ENCODE peak calls at places on chromosome 22, in nine cellular contexts. One of them, this sample, is unnamed.

GRCh38 chr22:47811971-47812370 is 1049.5 kb downstream of the TBC1D22A start:
- DNase-seq in ovary: no peak
- DNase-seq in uterus: no peak
- DNase-seq in IMR-90: no peak
- DNase-seq in sigmoid colon: no peak
- DNase-seq in body of pancreas: no peak
- DNase-seq in tibial nerve: no peak
- DNase-seq in heart left ventricle: no peak
- DNase-seq in testis: no peak
- DNase-seq in this sample: no peak

GRCh38 chr22:39250131-39250530 is 5.3 kb upstream of the PDGFB start:
- DNase-seq in IMR-90: no peak
- DNase-seq in heart left ventricle: no peak
- DNase-seq in tibial nerve: no peak
- DNase-seq in sigmoid colon: no peak
- DNase-seq in uterus: no peak
- DNase-seq in body of pancreas: no peak
- DNase-seq in testis: no peak
- DNase-seq in ovary: no peak
- DNase-seq in this sample: no peak

GRCh38 chr22:46902998-46903916 is 140.8 kb downstream of the TBC1D22A start:
- DNase-seq in IMR-90: no peak
- DNase-seq in testis: no peak
- DNase-seq in ovary: no peak
- DNase-seq in sigmoid colon: no peak
- DNase-seq in body of pancreas: no peak
- DNase-seq in heart left ventricle: no peak
- DNase-seq in tibial nerve: no peak
- DNase-seq in uterus: no peak
- DNase-seq in this sample: no peak

GRCh38 chr22:44848296-44848741 is 95.9 kb downstream of the ARHGAP8 start:
- DNase-seq in uterus: no peak
- DNase-seq in tibial nerve: no peak
- DNase-seq in sigmoid colon: no peak
- DNase-seq in ovary: no peak
- DNase-seq in body of pancreas: no peak
- DNase-seq in heart left ventricle: no peak
- DNase-seq in IMR-90: peak
- DNase-seq in testis: no peak
- DNase-seq in this sample: no peak

GRCh38 chr22:39094717-39095389 is 2.2 kb upstream of the APOBEC3H start:
- DNase-seq in IMR-90: no peak
- DNase-seq in body of pancreas: no peak
- DNase-seq in tibial nerve: no peak
- DNase-seq in testis: no peak
- DNase-seq in uterus: no peak
- DNase-seq in sigmoid colon: no peak
- DNase-seq in ovary: no peak
- DNase-seq in heart left ventricle: no peak
- DNase-seq in this sample: no peak

GRCh38 chr22:25777870-25778269 is 35.9 kb downstream of the MYO18B start:
- DNase-seq in sigmoid colon: no peak
- DNase-seq in testis: peak
- DNase-seq in heart left ventricle: no peak
- DNase-seq in uterus: no peak
- DNase-seq in tibial nerve: peak
- DNase-seq in IMR-90: peak
- DNase-seq in ovary: no peak
- DNase-seq in body of pancreas: peak
- DNase-seq in this sample: no peak

GRCh38 chr22:45318558-45319318 is 9.0 kb downstream of the FAM118A start:
- DNase-seq in ovary: no peak
- DNase-seq in uterus: no peak
- DNase-seq in sigmoid colon: no peak
- DNase-seq in body of pancreas: no peak
- DNase-seq in tibial nerve: peak
- DNase-seq in testis: no peak
- DNase-seq in heart left ventricle: peak
- DNase-seq in IMR-90: peak
- DNase-seq in this sample: peak

GRCh38 chr22:45009881-45010531 is at the start of gene PHF21B:
- DNase-seq in uterus: peak
- DNase-seq in IMR-90: peak
- DNase-seq in tibial nerve: no peak
- DNase-seq in ovary: peak
- DNase-seq in body of pancreas: peak
- DNase-seq in testis: peak
- DNase-seq in sigmoid colon: peak
- DNase-seq in heart left ventricle: peak
- DNase-seq in this sample: no peak

GRCh38 chr22:20531404-20532181 is 24.2 kb downstream of the MED15 start:
- DNase-seq in IMR-90: peak
- DNase-seq in body of pancreas: no peak
- DNase-seq in heart left ventricle: peak
- DNase-seq in tibial nerve: no peak
- DNase-seq in ovary: no peak
- DNase-seq in testis: peak
- DNase-seq in sigmoid colon: peak
- DNase-seq in uterus: peak
- DNase-seq in this sample: no peak

GRCh38 chr22:49053574-49053973 is 774.1 kb downstream of the BRD1 start:
- DNase-seq in body of pancreas: no peak
- DNase-seq in tibial nerve: no peak
- DNase-seq in IMR-90: no peak
- DNase-seq in heart left ventricle: no peak
- DNase-seq in ovary: no peak
- DNase-seq in testis: no peak
- DNase-seq in uterus: no peak
- DNase-seq in sigmoid colon: no peak
- DNase-seq in this sample: no peak

GRCh38 chr22:49052560-49052959 is 775.1 kb downstream of the BRD1 start:
- DNase-seq in ovary: no peak
- DNase-seq in uterus: no peak
- DNase-seq in sigmoid colon: no peak
- DNase-seq in tibial nerve: no peak
- DNase-seq in heart left ventricle: no peak
- DNase-seq in IMR-90: no peak
- DNase-seq in testis: no peak
- DNase-seq in body of pancreas: no peak
- DNase-seq in this sample: no peak

GRCh38 chr22:49052023-49052538 is 775.6 kb downstream of the BRD1 start:
- DNase-seq in testis: peak
- DNase-seq in tibial nerve: no peak
- DNase-seq in IMR-90: no peak
- DNase-seq in body of pancreas: no peak
- DNase-seq in sigmoid colon: no peak
- DNase-seq in uterus: no peak
- DNase-seq in heart left ventricle: no peak
- DNase-seq in ovary: no peak
- DNase-seq in this sample: no peak

GRCh38 chr22:49049691-49050090 is 778.0 kb downstream of the BRD1 start:
- DNase-seq in tibial nerve: no peak
- DNase-seq in heart left ventricle: no peak
- DNase-seq in IMR-90: no peak
- DNase-seq in testis: no peak
- DNase-seq in uterus: peak
- DNase-seq in sigmoid colon: no peak
- DNase-seq in ovary: no peak
- DNase-seq in body of pancreas: no peak
- DNase-seq in this sample: no peak

GRCh38 chr22:49051491-49052022 is 776.1 kb downstream of the BRD1 start:
- DNase-seq in IMR-90: no peak
- DNase-seq in uterus: no peak
- DNase-seq in body of pancreas: no peak
- DNase-seq in testis: no peak
- DNase-seq in heart left ventricle: no peak
- DNase-seq in ovary: no peak
- DNase-seq in sigmoid colon: no peak
- DNase-seq in tibial nerve: no peak
- DNase-seq in this sample: no peak
- H3K4me3 ChIP-seq in IMR-90: peak
- H3K4me3 ChIP-seq in uterus: no peak
- H3K4me3 ChIP-seq in body of pancreas: no peak
- H3K4me3 ChIP-seq in testis: peak
- H3K4me3 ChIP-seq in heart left ventricle: peak
- H3K4me3 ChIP-seq in ovary: no peak
- H3K4me3 ChIP-seq in sigmoid colon: peak
- H3K4me3 ChIP-seq in tibial nerve: no peak
- H3K4me3 ChIP-seq in this sample: peak

DNA sequence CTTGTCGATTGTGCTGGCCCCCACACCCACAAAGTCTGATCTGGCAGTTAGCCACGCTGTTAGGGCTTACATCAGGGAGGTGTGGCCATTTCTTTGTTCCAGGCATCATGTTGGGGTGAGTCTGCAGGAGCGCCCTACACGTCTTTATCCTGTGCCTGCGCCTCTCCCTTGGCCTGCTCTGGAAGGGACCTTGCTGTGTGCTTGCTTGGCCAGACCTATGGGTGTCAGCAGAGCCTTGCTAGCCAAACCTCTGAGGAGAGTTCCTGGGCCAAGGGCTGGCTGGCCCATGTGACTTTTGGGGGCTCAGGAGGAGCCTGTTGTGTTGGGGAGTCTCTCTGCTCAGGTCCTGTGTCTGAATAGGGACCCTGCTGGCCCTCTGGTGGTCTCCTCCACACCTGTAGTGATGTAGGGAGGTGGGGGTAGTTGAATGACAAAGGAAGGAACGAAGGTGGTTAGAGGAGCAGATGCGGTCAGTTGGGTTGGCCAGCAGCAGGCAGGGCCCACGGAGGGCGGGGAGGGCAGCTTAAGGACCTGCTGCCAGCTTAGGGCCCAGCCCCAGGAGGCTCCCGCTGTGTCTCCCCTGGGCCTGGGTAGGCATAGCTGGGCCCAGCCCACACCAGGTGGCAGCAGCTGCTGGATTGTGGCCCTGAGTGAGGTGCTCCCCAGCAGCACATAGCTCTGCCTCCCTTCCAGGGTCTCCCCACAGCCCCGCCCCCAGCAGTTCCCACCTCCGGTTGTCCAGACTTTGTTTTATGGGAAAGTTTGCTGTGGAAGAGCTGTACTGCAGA is 7.9 kb downstream of the PPIL2 start:
- DNase-seq in ovary: no peak
- DNase-seq in tibial nerve: no peak
- DNase-seq in heart left ventricle: peak
- DNase-seq in body of pancreas: no peak
- DNase-seq in testis: no peak
- DNase-seq in sigmoid colon: no peak
- DNase-seq in uterus: no peak
- DNase-seq in IMR-90: no peak
- DNase-seq in this sample: peak
- TF ChIP-seq CTCF in ovary: no peak
- TF ChIP-seq CTCF in tibial nerve: no peak
- TF ChIP-seq CTCF in heart left ventricle: no peak
- TF ChIP-seq CTCF in body of pancreas: no peak
- TF ChIP-seq CTCF in testis: no peak
- TF ChIP-seq CTCF in sigmoid colon: no peak
- TF ChIP-seq CTCF in uterus: no peak
- TF ChIP-seq CTCF in IMR-90: no peak
- TF ChIP-seq CTCF in this sample: no peak

GRCh38 chr22:23513705-23514104 is 66.4 kb downstream of the IGLL1 start:
- DNase-seq in IMR-90: no peak
- DNase-seq in sigmoid colon: no peak
- DNase-seq in heart left ventricle: no peak
- DNase-seq in testis: no peak
- DNase-seq in body of pancreas: no peak
- DNase-seq in tibial nerve: no peak
- DNase-seq in ovary: no peak
- DNase-seq in uterus: no peak
- DNase-seq in this sample: no peak
- TF ChIP-seq POLR2A in IMR-90: no peak
- TF ChIP-seq POLR2A in sigmoid colon: no peak
- TF ChIP-seq POLR2A in heart left ventricle: no peak
- TF ChIP-seq POLR2A in testis: no peak
- TF ChIP-seq POLR2A in body of pancreas: no peak
- TF ChIP-seq POLR2A in tibial nerve: no peak
- TF ChIP-seq POLR2A in ovary: no peak
- TF ChIP-seq POLR2A in uterus: no peak
- TF ChIP-seq POLR2A in this sample: no peak

GRCh38 chr22:42500836-42501179 is 18.8 kb downstream of the RRP7A start:
- DNase-seq in body of pancreas: no peak
- DNase-seq in IMR-90: no peak
- DNase-seq in testis: peak
- DNase-seq in ovary: peak
- DNase-seq in sigmoid colon: no peak
- DNase-seq in tibial nerve: no peak
- DNase-seq in heart left ventricle: peak
- DNase-seq in uterus: peak
- DNase-seq in this sample: no peak

GRCh38 chr22:42500164-42500835 is 19.3 kb downstream of the RRP7A start:
- DNase-seq in tibial nerve: peak
- DNase-seq in uterus: peak
- DNase-seq in sigmoid colon: peak
- DNase-seq in testis: peak
- DNase-seq in ovary: peak
- DNase-seq in body of pancreas: peak
- DNase-seq in heart left ventricle: peak
- DNase-seq in IMR-90: peak
- DNase-seq in this sample: peak
- H3K4me3 ChIP-seq in tibial nerve: peak
- H3K4me3 ChIP-seq in uterus: peak
- H3K4me3 ChIP-seq in sigmoid colon: peak
- H3K4me3 ChIP-seq in testis: peak
- H3K4me3 ChIP-seq in ovary: peak
- H3K4me3 ChIP-seq in body of pancreas: no peak
- H3K4me3 ChIP-seq in heart left ventricle: peak
- H3K4me3 ChIP-seq in IMR-90: no peak
- H3K4me3 ChIP-seq in this sample: peak

DNA sequence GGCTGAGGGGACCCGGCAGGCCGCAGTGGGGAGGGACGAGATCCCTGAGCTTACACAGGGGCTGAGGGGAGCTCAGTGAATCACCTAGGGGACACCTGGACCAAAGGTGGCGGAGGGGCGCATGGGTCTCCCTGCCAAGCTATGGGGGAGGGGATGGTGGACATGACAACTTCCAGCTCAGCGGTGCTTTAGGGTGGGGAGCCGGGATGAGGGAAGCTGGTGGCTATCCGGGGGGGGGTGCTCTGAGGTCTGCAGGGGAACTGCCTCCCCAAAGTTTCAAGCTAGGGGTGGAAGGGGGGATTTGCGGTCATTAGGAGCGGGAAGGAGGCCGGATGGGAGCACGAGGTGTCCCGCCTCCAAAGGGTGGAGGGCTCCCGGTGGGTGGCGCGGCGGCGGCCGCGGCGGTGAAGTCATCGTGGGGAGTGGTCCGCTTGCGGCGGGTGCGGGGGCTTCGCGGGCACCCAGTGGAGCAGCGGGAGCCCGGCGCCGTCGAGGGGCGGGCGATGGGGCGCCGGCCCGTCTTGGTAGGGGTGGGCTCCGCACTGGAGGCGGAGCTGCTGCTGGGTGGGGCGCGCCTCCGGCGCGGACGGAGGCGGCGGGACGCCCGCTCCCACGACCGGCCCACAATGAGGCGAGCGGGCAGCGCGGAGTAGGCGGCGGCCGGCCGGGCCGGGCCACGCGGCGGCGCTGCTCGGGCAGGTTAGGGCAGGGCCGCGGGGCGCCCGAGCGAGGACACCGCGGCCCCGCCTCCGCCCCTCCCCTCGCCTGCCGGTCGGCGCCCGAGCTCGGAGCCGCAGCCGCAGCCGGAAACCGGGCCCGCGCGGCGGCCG is at the start of gene MICALL1:
- DNase-seq in ovary: peak
- DNase-seq in tibial nerve: peak
- DNase-seq in heart left ventricle: peak
- DNase-seq in IMR-90: peak
- DNase-seq in uterus: peak
- DNase-seq in sigmoid colon: peak
- DNase-seq in body of pancreas: peak
- DNase-seq in testis: peak
- DNase-seq in this sample: peak
- TF ChIP-seq CTCF in ovary: peak
- TF ChIP-seq CTCF in tibial nerve: peak
- TF ChIP-seq CTCF in heart left ventricle: peak
- TF ChIP-seq CTCF in IMR-90: peak
- TF ChIP-seq CTCF in uterus: peak
- TF ChIP-seq CTCF in sigmoid colon: no peak
- TF ChIP-seq CTCF in body of pancreas: peak
- TF ChIP-seq CTCF in testis: peak
- TF ChIP-seq CTCF in this sample: peak